ENCODE peak calls at places on chromosomes 13 and 19, in seven cellular contexts. S is naive thymus-derived CD4-positive, alpha-beta T cell; R is breast epithelium; D is adrenal gland; B is uterus; L is IMR-90; N is heart right ventricle. Z is an unnamed sample.

GRCh38 chr13:90454002-90454636 is 893.4 kb upstream of the MIR17HG start:
- DNase-seq in S (no peak), R (no peak), D (no peak), B (no peak), L (no peak), N (no peak), Z (no peak)

GRCh38 chr19:44848036-44848804 is 2.1 kb downstream of the NECTIN2 start:
- DNase-seq in S (no peak), R (no peak), D (peak; percentile 68), B (peak; percentile 26), L (peak; percentile 57), N (peak; percentile 48), Z (peak; percentile 62)

GRCh38 chr19:39052243-39052746 is 19.9 kb upstream of the FBXO27 start:
- DNase-seq in S (peak; percentile 65), R (peak; percentile 57), D (peak; percentile 74), B (peak; percentile 22), L (peak; percentile 58), N (peak; percentile 11), Z (peak; percentile 36)

GRCh38 chr19:35461050-35461449 is 13.0 kb downstream of the FFAR2 start:
- DNase-seq in S (no peak), R (no peak), D (no peak), B (no peak), L (no peak), N (no peak), Z (peak; percentile 30)

GRCh38 chr13:46386996-46387851 is at the start of gene RUBCNL:
- DNase-seq in S (peak; percentile 16), R (no peak), D (peak; percentile 14), B (peak; percentile 16), L (no peak), N (no peak), Z (no peak)

GRCh38 chr19:40411958-40412499 is 1.1 kb downstream of the PRX start:
- DNase-seq in S (no peak), R (no peak), D (peak; percentile 53), B (no peak), L (no peak), N (no peak), Z (no peak)

GRCh38 chr13:80132741-80133601 is 208.0 kb downstream of the SPRY2 start:
- DNase-seq in S (no peak), R (no peak), D (peak; percentile 43), B (peak; percentile 61), L (peak; percentile 62), N (peak; percentile 81), Z (peak; percentile 22)

GRCh38 chr19:45099465-45100201 is 6.7 kb downstream of the PPP1R37 start:
- DNase-seq in S (no peak), R (no peak), D (peak; percentile 90), B (no peak), L (peak; percentile 46), N (no peak), Z (no peak)

GRCh38 chr13:20128459-20128927 is 32.4 kb downstream of the GJA3 start:
- DNase-seq in S (no peak), R (no peak), D (peak; percentile 28), B (no peak), L (no peak), N (no peak), Z (no peak)

GRCh38 chr19:13008926-13009787 is 13.9 kb downstream of the NFIX start:
- DNase-seq in S (no peak), R (no peak), D (no peak), B (no peak), L (no peak), N (no peak), Z (no peak)

GRCh38 chr19:48466571-48467325 is 2.4 kb upstream of the CYTH2 start:
- DNase-seq in S (no peak), R (no peak), D (peak; percentile 70), B (no peak), L (peak; percentile 84), N (no peak), Z (no peak)

GRCh38 chr19:58305932-58306323 is 751 bp downstream of the ERVK3-1 start:
- DNase-seq in S (no peak), R (no peak), D (no peak), B (no peak), L (no peak), N (no peak), Z (no peak)

GRCh38 chr19:51187395-51188226 is 37.3 kb upstream of the CD33 start:
- DNase-seq in S (no peak), R (peak; percentile 44), D (no peak), B (no peak), L (no peak), N (no peak), Z (no peak)

GRCh38 chr13:23411220-23411619 is 22.3 kb downstream of the SACS start:
- DNase-seq in S (no peak), R (no peak), D (no peak), B (no peak), L (no peak), N (no peak), Z (no peak)

GRCh38 chr13:23411706-23412105 is 21.8 kb downstream of the SACS start:
- DNase-seq in S (no peak), R (no peak), D (no peak), B (no peak), L (no peak), N (peak; percentile 34), Z (no peak)

DNA sequence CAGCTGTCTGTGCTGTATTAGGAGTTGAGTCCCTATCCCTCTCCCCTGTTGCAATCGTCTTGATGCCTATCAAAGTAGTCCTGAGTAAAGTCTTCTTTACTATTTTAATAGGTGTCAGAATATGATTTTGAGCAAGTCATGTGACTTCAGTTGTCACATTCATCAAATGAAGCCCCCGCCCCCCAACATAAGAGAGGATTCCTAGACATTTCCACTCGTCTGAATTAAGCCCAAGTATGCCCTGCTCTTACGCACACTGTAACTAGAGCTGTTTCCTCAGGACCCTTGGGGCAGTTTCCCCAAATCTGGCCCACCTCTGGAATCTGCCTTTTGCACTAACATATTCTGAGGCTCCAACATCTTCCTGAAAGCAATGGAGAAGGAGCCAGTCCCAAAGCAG is 25.5 kb downstream of the SACS start:
- DNase-seq in S (no peak), R (no peak), D (no peak), B (no peak), L (no peak), N (no peak), Z (no peak)
- H3K4me1 ChIP-seq in S (no peaks in the 10 kb centered on the region), R (no peaks in the 10 kb centered on the region), D (no peaks in the 10 kb centered on the region), B (no peaks in the 10 kb centered on the region), L (no peaks in the 10 kb centered on the region), N (no peaks in the 10 kb centered on the region), Z (no peaks in the 10 kb centered on the region)

DNA sequence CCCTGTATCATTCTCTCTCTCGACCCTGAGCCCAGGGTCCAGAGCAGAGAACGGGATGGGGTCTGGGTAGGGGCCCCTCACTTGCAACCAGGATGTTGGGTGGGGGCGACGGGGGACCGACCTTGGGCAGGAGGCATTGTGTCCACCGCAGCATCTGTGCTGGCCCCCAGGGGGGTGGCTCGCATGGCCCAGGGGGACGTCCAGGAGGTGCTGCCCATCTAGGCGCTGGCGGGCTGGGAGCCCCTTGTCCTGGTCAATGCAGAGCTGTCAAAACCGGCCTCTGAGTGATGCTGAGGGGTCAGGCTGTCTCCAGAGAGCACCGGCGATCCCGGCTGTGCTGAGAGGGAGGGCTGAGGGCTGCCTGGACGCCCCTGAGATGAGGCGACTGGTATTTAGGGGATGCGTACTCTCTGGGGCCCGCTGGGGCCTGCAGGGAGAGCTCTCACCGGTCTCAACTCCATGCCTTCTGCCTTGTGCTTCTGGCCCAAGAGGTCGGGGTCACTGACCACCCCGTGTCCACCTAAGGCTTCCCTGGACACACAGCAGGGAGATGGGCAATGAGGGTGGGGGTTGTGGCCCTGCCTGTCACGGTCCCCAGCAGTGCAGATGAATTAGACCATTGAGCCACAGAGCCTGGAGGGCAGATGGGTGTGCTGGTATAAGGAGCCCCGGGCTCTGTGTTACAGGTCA is 8.5 kb downstream of the RPS9 start:
- DNase-seq in S (no peak), R (no peak), D (no peak), B (no peak), L (no peak), N (no peak), Z (peak; percentile 62)
- H3K4me1 ChIP-seq in S (peaks cover 49% of the 10 kb centered on the region), R (no peaks in the 10 kb centered on the region), D (peaks cover 41% of the 10 kb centered on the region), B (no peaks in the 10 kb centered on the region), L (peaks cover 30% of the 10 kb centered on the region), N (peaks cover 61% of the 10 kb centered on the region), Z (peaks cover 37% of the 10 kb centered on the region)

GRCh38 chr13:97107815-97108534 is 113.7 kb upstream of the OXGR1 start:
- DNase-seq in S (no peak), R (no peak), D (peak; percentile 51), B (no peak), L (peak; percentile 10), N (no peak), Z (no peak)

GRCh38 chr13:97108535-97108910 is 113.6 kb upstream of the MBNL2 start:
- DNase-seq in S (no peak), R (no peak), D (peak; percentile 77), B (peak; percentile 48), L (peak; percentile 49), N (no peak), Z (no peak)

GRCh38 chr13:97109256-97109655 is 112.9 kb upstream of the MBNL2 start:
- DNase-seq in S (no peak), R (no peak), D (no peak), B (no peak), L (no peak), N (no peak), Z (peak; percentile 30)

GRCh38 chr13:97111705-97112104 is 110.4 kb upstream of the MBNL2 start:
- DNase-seq in S (no peak), R (no peak), D (no peak), B (no peak), L (no peak), N (no peak), Z (no peak)

GRCh38 chr13:97109841-97110492 is 112.2 kb upstream of the MBNL2 start:
- DNase-seq in S (peak; percentile 80), R (peak; percentile 92), D (peak; percentile 97), B (peak; percentile 95), L (peak; percentile 85), N (peak; percentile 91), Z (peak; percentile 94)
- H3K4me1 ChIP-seq in S (peaks cover 3% of the 10 kb centered on the region), R (no peaks in the 10 kb centered on the region), D (peaks cover 9% of the 10 kb centered on the region), B (no peaks in the 10 kb centered on the region), L (peaks cover 27% of the 10 kb centered on the region), N (peaks cover 31% of the 10 kb centered on the region), Z (peaks cover 18% of the 10 kb centered on the region)

DNA sequence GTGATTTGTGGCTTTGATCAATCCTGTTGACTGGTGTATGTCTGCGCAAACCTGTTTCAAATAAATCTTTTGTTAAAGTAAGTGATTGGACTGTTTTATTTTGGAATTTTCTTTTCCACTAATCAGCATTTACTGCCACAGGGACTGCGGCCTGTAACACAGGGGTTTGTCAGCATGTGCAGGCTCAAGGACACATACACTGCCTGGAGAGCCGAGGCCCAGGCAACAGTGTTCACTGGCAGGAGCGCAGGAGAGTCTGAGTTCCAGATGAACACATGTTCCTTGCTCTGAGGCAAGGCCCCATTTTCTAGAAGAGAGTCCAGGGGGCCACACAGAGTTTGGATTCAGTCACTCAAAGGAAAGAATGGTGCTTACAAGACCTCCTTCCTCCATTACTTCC is 26.0 kb downstream of the SHISA2 start:
- DNase-seq in S (no peak), R (no peak), D (peak; percentile 24), B (no peak), L (no peak), N (no peak), Z (no peak)
- H3K4me1 ChIP-seq in S (no peaks in the 10 kb centered on the region), R (peaks cover 5% of the 10 kb centered on the region), D (no peaks in the 10 kb centered on the region), B (no peaks in the 10 kb centered on the region), L (no peaks in the 10 kb centered on the region), N (peaks cover 28% of the 10 kb centered on the region), Z (no peaks in the 10 kb centered on the region)

DNA sequence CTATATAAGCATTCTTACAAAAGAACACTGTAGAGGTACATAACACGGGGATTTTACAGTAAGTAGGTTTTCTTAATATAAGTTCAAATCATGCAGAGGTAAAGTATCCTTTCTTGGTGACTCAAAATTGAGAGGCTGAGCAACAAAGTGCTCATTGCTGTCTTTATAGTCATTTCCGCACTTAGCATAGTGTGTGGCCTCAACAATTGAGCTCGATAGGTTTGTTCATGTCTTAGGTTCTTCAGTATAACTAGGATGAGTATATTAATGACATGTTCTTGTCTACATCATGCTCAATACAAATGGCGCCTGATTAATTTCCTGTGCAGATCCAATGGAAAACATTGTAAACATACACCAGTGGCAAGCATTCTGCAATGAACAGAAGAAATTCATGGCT is 1.4 kb downstream of the WDFY2 start:
- DNase-seq in S (no peak), R (no peak), D (no peak), B (no peak), L (peak; percentile 62), N (no peak), Z (no peak)
- H3K4me1 ChIP-seq in S (peaks cover 17% of the 10 kb centered on the region), R (peaks cover 11% of the 10 kb centered on the region), D (peaks cover 29% of the 10 kb centered on the region), B (peaks cover 12% of the 10 kb centered on the region), L (peaks cover 8% of the 10 kb centered on the region), N (peaks cover 49% of the 10 kb centered on the region), Z (peaks cover 14% of the 10 kb centered on the region)